ENCODE peak calls at places on chromosome 18, in ten cellular contexts. H is SK-MEL-5; I is RWPE1; R is left ventricle myocardium inferior; J is GM12891; T is sciatic nerve; L is COR-L47; X is stimulated activated CD4-positive, alpha-beta T cell treated with anti-CD3 and anti-CD28 coated beads, Interleukin-1b, Interleukin-23, amount 100 ng/mL, for 24 hours; F is naive B cell; W is activated naive CD4-positive, alpha-beta T cell treated with anti-CD3 and anti-CD28 coated beads for 36 hours. P is an unnamed sample.

GRCh38 chr18:42578781-42579180 is 536.7 kb downstream of the RIT2 start:
- DNase-seq in W (no peak), H (no peak), I (no peak), L (no peak), R (no peak), X (no peak), F (no peak), T (no peak), J (no peak), P (no peak)

GRCh38 chr18:1018211-1018651 is 113.6 kb downstream of the ADCYAP1 start:
- DNase-seq in J (no peak), H (no peak), F (no peak), I (no peak), R (no peak), T (no peak), L (peak), W (no peak), X (no peak), P (no peak)

GRCh38 chr18:36809590-36810381 is 19.0 kb downstream of the TPGS2 start:
- DNase-seq in F (peak), I (peak), L (peak), T (no peak), X (no peak), W (peak), R (no peak), H (peak), J (peak), P (no peak)

GRCh38 chr18:58541789-58542425 is 87.0 kb downstream of the ALPK2 start:
- DNase-seq in J (no peak), H (no peak), F (peak), X (no peak), L (no peak), R (no peak), W (peak), T (no peak), I (peak), P (no peak)

GRCh38 chr18:72652990-72653593 is 109.0 kb upstream of the CBLN2 start:
- DNase-seq in H (peak), I (peak), J (peak), R (no peak), X (no peak), W (peak), L (peak), F (peak), T (no peak), P (no peak)

GRCh38 chr18:9174302-9174701 is 37.7 kb downstream of the ANKRD12 start:
- DNase-seq in H (no peak), R (no peak), X (no peak), F (no peak), T (no peak), J (no peak), L (no peak), I (no peak), W (no peak), P (no peak)

GRCh38 chr18:74804677-74805076 is 207.0 kb downstream of the ZNF407 start:
- DNase-seq in I (no peak), W (no peak), J (no peak), H (no peak), R (no peak), X (no peak), T (no peak), L (peak), F (no peak), P (no peak)

GRCh38 chr18:79439201-79440023 is 43.7 kb downstream of the NFATC1 start:
- DNase-seq in H (no peak), R (no peak), F (no peak), L (no peak), J (no peak), T (peak), W (peak), X (no peak), I (no peak), P (no peak)

GRCh38 chr18:1541478-1541877 is 636.8 kb downstream of the ADCYAP1 start:
- DNase-seq in I (no peak), T (no peak), J (no peak), H (no peak), X (no peak), F (no peak), R (no peak), W (no peak), L (no peak), P (no peak)

GRCh38 chr18:57789759-57790158 is 13.4 kb downstream of the ATP8B1 start:
- DNase-seq in R (no peak), H (no peak), J (no peak), I (no peak), T (no peak), F (no peak), W (no peak), L (no peak), X (no peak), P (no peak)

GRCh38 chr18:478679-479078 is 21.8 kb downstream of the COLEC12 start:
- DNase-seq in L (no peak), J (no peak), F (no peak), X (no peak), H (no peak), I (no peak), T (no peak), R (no peak), W (no peak), P (no peak)

GRCh38 chr18:23283933-23284430 is 148.7 kb downstream of the CABLES1 start:
- DNase-seq in W (peak), L (no peak), J (no peak), T (no peak), I (peak), R (no peak), X (no peak), F (no peak), H (peak), P (no peak)

GRCh38 chr18:21303913-21304312 is 61.9 kb downstream of the GREB1L start:
- DNase-seq in W (no peak), J (no peak), H (no peak), L (no peak), F (no peak), T (no peak), I (peak), R (no peak), X (no peak), P (no peak)

GRCh38 chr18:58892536-58892935 is 27.9 kb downstream of the ZNF532 start:
- DNase-seq in L (no peak), W (no peak), H (peak), X (no peak), T (no peak), F (no peak), R (no peak), I (no peak), J (no peak), P (no peak)

GRCh38 chr18:36176739-36177138 is 10.6 kb upstream of the MOCOS start:
- DNase-seq in R (no peak), T (no peak), H (peak), W (no peak), F (no peak), X (no peak), J (no peak), L (no peak), I (peak), P (no peak)

GRCh38 chr18:59779979-59780378 is 82.8 kb upstream of the CCBE1 start:
- DNase-seq in L (no peak), R (no peak), H (no peak), T (no peak), I (peak), J (no peak), F (no peak), X (no peak), W (no peak), P (no peak)

GRCh38 chr18:51171208-51171607 is 26.3 kb downstream of the MEX3C start:
- DNase-seq in F (no peak), W (no peak), J (no peak), X (no peak), R (no peak), T (no peak), L (no peak), I (no peak), H (no peak), P (no peak)

GRCh38 chr18:34248727-34249126 is 24.0 kb upstream of the NOL4 start:
- DNase-seq in J (no peak), I (no peak), W (no peak), H (no peak), L (no peak), R (no peak), X (no peak), T (no peak), F (no peak), P (no peak)

P was measured in Right ventricle myocardium inferior.